ENCODE peak calls at places on chromosome 21, in ten cellular contexts. T is endothelial cell; A is ACHN; W is GM23248; Z is neural crest cell; L is hippocampal formation; R is AG04450; Q is stimulated activated naive CD4-positive, alpha-beta T cell treated with Interleukin-2 at 50 U/mL for 16 hours; B is left ventricle myocardium superior; J is lower leg skin. F is an unnamed sample.

GRCh38 chr21:44815225-44815624 is 2.6 kb downstream of the SUMO3 start:
- DNase-seq in A (no peak), R (no peak), Z (no peak), L (no peak), W (no peak), Q (no peak), J (no peak), B (no peak), T (no peak), F (no peak)

GRCh38 chr21:42063206-42063577 is 7.9 kb upstream of the UMODL1 start:
- DNase-seq in W (no peak), Q (no peak), B (no peak), L (no peak), R (no peak), Z (no peak), A (no peak), J (no peak), T (no peak), F (no peak)

GRCh38 chr21:39175154-39175553 is 8.1 kb downstream of the PSMG1 start:
- DNase-seq in Z (no peak), R (no peak), J (no peak), Q (no peak), W (peak), B (no peak), T (no peak), A (no peak), L (no peak), F (no peak)

GRCh38 chr21:25350056-25350455 is 257.2 kb downstream of the MRPL39 start:
- DNase-seq in R (no peak), Q (no peak), W (peak), Z (no peak), J (no peak), A (peak), T (peak), B (no peak), L (no peak), F (no peak)

GRCh38 chr21:38567577-38568360 is 69.5 kb upstream of the ERG start:
- DNase-seq in B (no peak), R (peak), L (no peak), W (peak), Q (no peak), A (no peak), J (no peak), Z (no peak), T (no peak), F (peak)

GRCh38 chr21:46154955-46155513 is 345 bp downstream of the FTCD start:
- DNase-seq in Q (no peak), J (no peak), R (no peak), A (no peak), Z (no peak), L (no peak), W (no peak), T (no peak), B (peak), F (no peak)

GRCh38 chr21:33975548-33976081 is 60.0 kb upstream of the ATP5PO start:
- DNase-seq in T (no peak), A (peak), Q (peak), B (no peak), W (peak), Z (no peak), L (no peak), R (no peak), J (no peak), F (no peak)

GRCh38 chr21:44999428-44999971 is 59.7 kb downstream of the SLX9 start:
- DNase-seq in R (no peak), Q (no peak), Z (no peak), T (no peak), A (no peak), J (no peak), B (peak), W (no peak), L (no peak), F (no peak)

GRCh38 chr21:25298512-25299491 is 308.5 kb downstream of the MRPL39 start:
- DNase-seq in T (no peak), J (no peak), B (no peak), Q (no peak), R (no peak), A (no peak), L (no peak), W (no peak), Z (no peak), F (no peak)

GRCh38 chr21:35646606-35647005 is 413.7 kb downstream of the SETD4 start:
- DNase-seq in Q (no peak), W (peak), A (no peak), Z (no peak), B (no peak), T (no peak), R (no peak), L (no peak), J (peak), F (peak)

GRCh38 chr21:34129039-34129891 is 55.9 kb downstream of the MRPS6 start:
- DNase-seq in W (peak), Z (peak), Q (peak), T (peak), L (peak), A (peak), B (peak), J (peak), R (peak), F (peak)

GRCh38 chr21:33978585-33978984 is 63.0 kb upstream of the ATP5PO start:
- DNase-seq in J (no peak), T (no peak), Z (no peak), A (no peak), B (no peak), R (no peak), W (no peak), L (no peak), Q (no peak), F (no peak)

GRCh38 chr21:42125571-42126544 is 54.7 kb downstream of the UMODL1 start:
- DNase-seq in B (no peak), W (peak), L (no peak), T (no peak), Q (no peak), A (peak), J (no peak), R (peak), Z (no peak), F (no peak)

GRCh38 chr21:45289655-45290515 is 2.2 kb upstream of the POFUT2 start:
- DNase-seq in B (no peak), W (peak), Z (no peak), J (no peak), R (no peak), A (peak), T (no peak), Q (no peak), L (no peak), F (no peak)

GRCh38 chr21:16378570-16378969 is 648.8 kb downstream of the USP25 start:
- DNase-seq in T (no peak), J (no peak), A (no peak), Z (no peak), R (no peak), B (no peak), Q (no peak), L (no peak), W (no peak), F (no peak)

GRCh38 chr21:45309069-45309521 is 21.4 kb upstream of the POFUT2 start:
- DNase-seq in L (no peak), R (no peak), T (peak), J (no peak), A (peak), Z (peak), B (peak), W (peak), Q (peak), F (no peak)

F was measured in esophagus muscularis mucosa.